ENCODE peak calls at places on chromosomes 2 and 18, in six cellular contexts. F, Z, V, C, E and S are unnamed samples.

GRCh38 chr2:66560683-66561082 is 125.8 kb downstream of the MEIS1 start:
- DNase-seq in Z (no peak), F (no peak), E (no peak), C (no peak), V (no peak), S (no peak)

GRCh38 chr2:86807462-86808275 is 17.0 kb upstream of the CD8A start:
- DNase-seq in E (no peak), F (peak; percentile 90), V (peak; percentile 56), Z (peak; percentile 29), C (no peak), S (peak; percentile 51)

GRCh38 chr2:238378230-238379095 is 48.3 kb upstream of the ASB1 start:
- DNase-seq in C (no peak), E (no peak), Z (no peak), V (no peak), F (no peak), S (no peak)

GRCh38 chr2:11367170-11367569 is 22.7 kb upstream of the ROCK2 start:
- DNase-seq in Z (no peak), E (no peak), C (no peak), F (no peak), V (no peak), S (no peak)

GRCh38 chr18:8688857-8689256 is 16.5 kb upstream of the MTCL1 start:
- DNase-seq in Z (no peak), C (no peak), F (no peak), V (no peak), E (no peak), S (no peak)

GRCh38 chr2:42274872-42275271 is 86.1 kb downstream of the COX7A2L start:
- DNase-seq in F (no peak), Z (no peak), E (no peak), C (no peak), V (no peak), S (no peak)

GRCh38 chr18:23141022-23141999 is 6.0 kb downstream of the CABLES1 start:
- DNase-seq in Z (no peak), F (no peak), C (no peak), E (no peak), V (peak; percentile 93), S (no peak)

GRCh38 chr18:73549236-73549635 is 598.4 kb downstream of the FBXO15 start:
- DNase-seq in Z (no peak), V (no peak), F (no peak), E (no peak), C (no peak), S (no peak)

GRCh38 chr18:61850756-61851155 is 42.1 kb downstream of the RNF152 start:
- DNase-seq in C (no peak), Z (no peak), V (no peak), F (no peak), E (no peak), S (no peak)

GRCh38 chr18:13361422-13361821 is 142.9 kb downstream of the LDLRAD4 start:
- DNase-seq in V (no peak), F (no peak), E (no peak), C (no peak), Z (no peak), S (no peak)

GRCh38 chr18:10244341-10244740 is 210.1 kb upstream of the APCDD1 start:
- DNase-seq in F (no peak), Z (no peak), C (no peak), V (no peak), E (no peak), S (no peak)

GRCh38 chr2:203740741-203741363 is 34.4 kb downstream of the CD28 start:
- DNase-seq in F (no peak), C (no peak), V (no peak), Z (no peak), E (no peak), S (peak; percentile 7)

GRCh38 chr18:77137851-77138250 is 5.3 kb upstream of the MBP start:
- DNase-seq in C (no peak), E (no peak), V (no peak), F (no peak), Z (no peak), S (no peak)

DNA sequence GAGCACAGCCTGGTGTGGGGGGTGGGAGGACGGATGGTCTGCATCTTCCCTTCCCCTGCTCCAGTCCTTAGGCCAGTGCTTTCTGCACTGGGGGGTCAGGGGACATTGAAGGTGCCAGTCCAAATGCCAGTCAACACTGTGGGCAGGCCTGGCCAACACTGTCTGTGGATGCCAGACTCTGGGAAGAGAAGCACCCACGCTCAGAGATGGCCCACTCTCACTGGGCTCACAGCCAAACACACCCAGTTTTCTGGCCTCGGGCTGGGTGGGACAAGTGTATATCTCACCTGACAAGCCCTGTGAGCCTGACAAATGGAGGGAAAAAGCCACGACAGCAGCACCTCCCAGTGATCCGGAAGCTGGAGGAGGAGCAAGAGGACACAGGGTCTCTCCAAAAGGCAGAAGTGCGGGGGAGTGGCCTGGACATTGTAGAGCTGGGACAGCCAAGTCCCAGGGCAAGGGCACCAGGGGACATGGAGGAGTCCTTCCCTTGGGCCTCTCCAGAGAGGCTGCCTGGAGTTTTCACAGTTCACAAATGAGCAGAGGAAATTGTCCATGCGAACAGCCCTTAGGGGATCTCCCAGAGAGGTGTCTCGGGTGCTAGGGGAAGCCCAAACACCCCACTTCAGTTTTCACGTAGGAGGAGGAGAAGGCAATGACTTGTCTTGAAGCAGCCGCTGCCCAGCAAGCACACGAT is 79.3 kb downstream of the SDC1 start:
- DNase-seq in C (peak; percentile 79), F (no peak), V (no peak), E (peak; percentile 68), Z (no peak), S (no peak)
- TF ChIP-seq MYC in C (no peak), F (no peak), V (no peak), E (no peak), Z (no peak), S (no peak)

GRCh38 chr2:44954306-44954901 is 12.9 kb downstream of the SIX3 start:
- DNase-seq in Z (no peak), E (no peak), F (no peak), C (no peak), V (no peak), S (no peak)

GRCh38 chr2:44955593-44956449 is 14.3 kb downstream of the SIX3 start:
- DNase-seq in F (peak; percentile 79), E (no peak), C (peak; percentile 75), V (peak; percentile 50), Z (peak; percentile 60), S (peak; percentile 79)

GRCh38 chr2:44956841-44957240 is 15.3 kb downstream of the SIX3 start:
- DNase-seq in V (no peak), F (no peak), Z (no peak), E (no peak), C (no peak), S (no peak)

GRCh38 chr2:44953686-44953976 is 12.1 kb downstream of the SIX3 start:
- DNase-seq in E (no peak), C (no peak), F (no peak), Z (no peak), V (no peak), S (no peak)

DNA sequence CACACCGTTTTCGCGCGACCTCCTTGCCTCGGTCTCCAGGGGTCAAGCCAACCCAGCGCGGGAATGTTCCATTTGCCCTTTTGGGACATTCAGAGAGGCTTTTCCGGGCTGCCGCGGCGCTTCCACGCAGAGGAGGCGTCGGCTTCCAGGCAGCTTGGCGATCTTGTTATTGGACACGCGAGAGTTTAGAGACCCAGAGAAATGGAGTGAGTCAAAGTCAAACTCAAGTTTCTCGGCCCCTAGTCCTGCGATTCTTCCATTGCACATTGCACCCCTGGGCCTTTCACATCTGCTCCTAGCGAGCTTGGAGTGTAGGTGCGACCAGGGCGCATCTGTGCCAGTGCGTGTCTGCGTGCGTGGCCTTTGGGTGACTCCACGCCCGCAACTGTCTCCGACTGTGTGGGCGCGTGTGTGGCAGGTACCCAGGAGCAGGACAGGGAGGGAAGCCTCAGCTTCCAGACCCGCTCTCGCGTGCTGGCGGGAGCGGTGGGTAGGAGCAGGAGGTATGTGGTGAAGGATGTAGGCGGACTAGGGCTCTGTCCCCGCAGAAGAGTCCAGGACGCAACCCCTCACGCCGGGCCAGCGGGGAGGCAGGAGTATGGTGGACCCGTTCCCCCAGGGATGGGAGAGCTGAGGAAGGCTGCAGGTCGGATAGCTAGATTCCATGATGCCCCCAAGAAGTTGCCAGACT is 13.5 kb downstream of the SIX3 start:
- DNase-seq in C (no peak), F (no peak), V (no peak), Z (no peak), E (no peak), S (no peak)
- TF ChIP-seq MAX in C (no peak), F (no peak), V (no peak), Z (no peak), E (no peak), S (no peak)

GRCh38 chr2:74850816-74851566 is 17.1 kb downstream of the HK2 start:
- DNase-seq in E (no peak), Z (no peak), V (no peak), F (no peak), C (no peak), S (no peak)
- TF ChIP-seq MYC in E (no peak), Z (no peak), V (no peak), F (no peak), C (no peak), S (no peak)

DNA sequence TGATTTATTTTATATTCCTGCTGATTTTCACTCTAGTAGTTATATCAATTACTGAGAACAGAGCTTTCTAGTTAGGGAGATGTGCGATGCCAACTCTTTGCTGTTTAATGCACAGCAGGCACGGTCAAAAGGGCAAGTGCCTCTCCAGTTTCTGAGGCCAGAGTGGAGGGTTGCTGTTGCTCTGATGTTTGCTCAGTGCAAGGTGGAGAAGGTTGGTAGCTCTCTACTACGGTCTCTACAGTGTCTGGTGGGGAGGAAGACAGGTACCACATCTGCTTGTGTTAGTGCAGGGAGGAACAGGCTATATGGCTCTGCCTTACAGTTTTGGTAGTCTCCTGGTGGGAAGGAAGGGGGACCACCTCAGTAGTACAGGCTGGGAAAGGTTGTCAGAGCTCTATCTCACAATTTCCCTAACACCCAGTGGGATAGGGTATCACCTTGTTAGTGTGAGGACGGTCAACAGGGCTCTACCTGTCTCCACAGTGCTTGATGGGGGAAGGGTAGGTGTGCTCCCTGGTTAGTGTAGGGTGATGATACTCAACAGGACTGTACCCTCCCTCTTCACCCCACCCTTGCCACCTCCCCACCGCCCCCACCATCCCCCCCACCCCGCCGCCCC is 85.9 kb downstream of the FANCL start:
- DNase-seq in E (no peak), C (no peak), F (no peak), V (no peak), Z (no peak), S (no peak)
- TF ChIP-seq MAX in E (no peak), C (no peak), F (no peak), V (no peak), Z (no peak), S (no peak)